ENCODE peak calls at places on chromosomes 1 and 21, in seven cellular contexts. Y, K, Q, F, H, U and S are unnamed samples.

GRCh38 chr1:71796044-71796443 is 486.3 kb downstream of the NEGR1 start:
- DNase-seq in Y (no peak), K (no peak), Q (no peak), F (no peak), H (no peak), U (no peak), S (peak)

GRCh38 chr21:44052071-44052829 is 40.1 kb downstream of the TRAPPC10 start:
- DNase-seq in Y (peak), K (no peak), Q (no peak), F (no peak), H (no peak), U (no peak), S (no peak)

GRCh38 chr1:59271861-59272260 is 25.0 kb upstream of the FGGY start:
- DNase-seq in Y (no peak), K (no peak), Q (no peak), F (no peak), H (no peak), U (no peak), S (no peak)

GRCh38 chr1:18868354-18868753 is 8.9 kb upstream of the TAS1R2 start:
- DNase-seq in Y (no peak), K (no peak), Q (no peak), F (no peak), H (no peak), U (no peak), S (no peak)

GRCh38 chr1:1040004-1040991 is 20.4 kb downstream of the AGRN start:
- DNase-seq in Y (peak), K (peak), Q (peak), F (peak), H (peak), U (no peak), S (peak)

GRCh38 chr1:178713270-178713669 is 11.8 kb upstream of the RALGPS2 start:
- DNase-seq in Y (no peak), K (no peak), Q (no peak), F (no peak), H (no peak), U (no peak), S (no peak)

GRCh38 chr1:46173361-46173856 is 1.5 kb upstream of the TSPAN1 start:
- DNase-seq in Y (peak), K (no peak), Q (no peak), F (no peak), H (peak), U (no peak), S (no peak)

GRCh38 chr1:17212487-17213121 is 7.7 kb downstream of the PADI1 start:
- DNase-seq in Y (peak), K (peak), Q (no peak), F (no peak), H (peak), U (no peak), S (no peak)

GRCh38 chr1:115275216-115275615 is 62.8 kb downstream of the NGF start:
- DNase-seq in Y (peak), K (peak), Q (no peak), F (no peak), H (peak), U (no peak), S (peak)

GRCh38 chr1:223230161-223230881 is 87.3 kb upstream of the TLR5 start:
- DNase-seq in Y (peak), K (no peak), Q (no peak), F (peak), H (peak), U (no peak), S (peak)

GRCh38 chr21:26920055-26920454 is 46.8 kb downstream of the ADAMTS5 start:
- DNase-seq in Y (peak), K (no peak), Q (no peak), F (no peak), H (peak), U (no peak), S (no peak)

GRCh38 chr1:25579241-25579946 is 36.0 kb downstream of the LDLRAP1 start:
- DNase-seq in Y (no peak), K (peak), Q (no peak), F (no peak), H (no peak), U (no peak), S (no peak)

GRCh38 chr1:42815938-42816599 is 853 bp upstream of the ERMAP start:
- DNase-seq in Y (peak), K (peak), Q (no peak), F (peak), H (peak), U (no peak), S (peak)

GRCh38 chr1:150061632-150062101 is 5.9 kb upstream of the VPS45 start:
- DNase-seq in Y (peak), K (no peak), Q (no peak), F (no peak), H (peak), U (no peak), S (peak)

GRCh38 chr1:67817319-67817718 is 15.9 kb downstream of the GNG12 start:
- DNase-seq in Y (no peak), K (no peak), Q (peak), F (no peak), H (no peak), U (no peak), S (no peak)

GRCh38 chr1:49364676-49365075 is 588.0 kb upstream of the BEND5 start:
- DNase-seq in Y (no peak), K (no peak), Q (no peak), F (no peak), H (no peak), U (no peak), S (peak)

GRCh38 chr1:105072850-105073249 is 1323.2 kb downstream of the AMY1C start:
- DNase-seq in Y (no peak), K (no peak), Q (no peak), F (peak), H (no peak), U (no peak), S (peak)

DNA sequence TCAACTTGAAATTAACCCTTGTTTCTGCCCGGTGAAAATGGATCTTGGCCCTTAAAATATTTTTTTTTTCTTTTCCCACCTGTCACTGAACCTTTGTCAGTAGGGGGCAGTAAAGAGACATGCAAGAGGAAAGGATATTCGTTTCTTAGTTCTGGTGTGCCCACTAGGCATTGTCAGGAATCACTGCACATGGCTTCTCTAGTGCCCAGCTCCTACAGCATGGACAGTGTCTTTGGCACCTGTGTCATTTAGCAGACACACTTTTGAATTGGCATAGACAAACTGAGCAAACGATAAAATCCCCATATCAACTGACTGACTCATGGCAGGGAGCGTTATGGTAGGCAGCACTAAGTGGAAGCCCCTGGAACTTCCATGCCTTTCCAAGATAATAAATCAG is 1048.1 kb downstream of the BRINP3 start:
- DNase-seq in Y (peak), K (peak), Q (no peak), F (peak), H (peak), U (peak), S (peak)
- TF ChIP-seq CTCF in Y (peak), K (peak), Q (peak), F (peak), H (peak), U (peak), S (peak)

GRCh38 chr1:27098447-27099153 is 56.3 kb downstream of the SLC9A1 start:
- DNase-seq in Y (no peak), K (no peak), Q (no peak), F (no peak), H (no peak), U (peak), S (no peak)
- H3K27ac ChIP-seq in Y (peak), K (no peak), Q (peak), F (no peak), H (peak), U (no peak), S (peak)

GRCh38 chr1:109621402-109622101 is 1.9 kb downstream of the AMPD2 start:
- DNase-seq in Y (no peak), K (no peak), Q (no peak), F (no peak), H (no peak), U (no peak), S (no peak)

GRCh38 chr1:109622103-109622892 is 2.7 kb downstream of the AMPD2 start:
- DNase-seq in Y (no peak), K (no peak), Q (no peak), F (no peak), H (no peak), U (no peak), S (no peak)

GRCh38 chr1:109620396-109620817 is 770 bp downstream of the AMPD2 start:
- DNase-seq in Y (peak), K (no peak), Q (peak), F (peak), H (peak), U (no peak), S (peak)

GRCh38 chr1:109619655-109620395 is at the start of gene AMPD2:
- DNase-seq in Y (peak), K (peak), Q (peak), F (peak), H (peak), U (peak), S (peak)

GRCh38 chr1:109620890-109621289 is 1.3 kb downstream of the AMPD2 start:
- DNase-seq in Y (peak), K (peak), Q (peak), F (peak), H (peak), U (peak), S (peak)
- H3K9ac ChIP-seq in Y (peak), K (peak), Q (peak), F (peak), H (peak), U (peak), S (peak)

GRCh38 chr1:221174598-221174997 is 295.4 kb downstream of the HLX start:
- DNase-seq in Y (no peak), K (no peak), Q (no peak), F (peak), H (no peak), U (no peak), S (no peak)
- TF ChIP-seq CTCF in Y (no peak), K (no peak), Q (no peak), F (peak), H (peak), U (peak), S (peak)

DNA sequence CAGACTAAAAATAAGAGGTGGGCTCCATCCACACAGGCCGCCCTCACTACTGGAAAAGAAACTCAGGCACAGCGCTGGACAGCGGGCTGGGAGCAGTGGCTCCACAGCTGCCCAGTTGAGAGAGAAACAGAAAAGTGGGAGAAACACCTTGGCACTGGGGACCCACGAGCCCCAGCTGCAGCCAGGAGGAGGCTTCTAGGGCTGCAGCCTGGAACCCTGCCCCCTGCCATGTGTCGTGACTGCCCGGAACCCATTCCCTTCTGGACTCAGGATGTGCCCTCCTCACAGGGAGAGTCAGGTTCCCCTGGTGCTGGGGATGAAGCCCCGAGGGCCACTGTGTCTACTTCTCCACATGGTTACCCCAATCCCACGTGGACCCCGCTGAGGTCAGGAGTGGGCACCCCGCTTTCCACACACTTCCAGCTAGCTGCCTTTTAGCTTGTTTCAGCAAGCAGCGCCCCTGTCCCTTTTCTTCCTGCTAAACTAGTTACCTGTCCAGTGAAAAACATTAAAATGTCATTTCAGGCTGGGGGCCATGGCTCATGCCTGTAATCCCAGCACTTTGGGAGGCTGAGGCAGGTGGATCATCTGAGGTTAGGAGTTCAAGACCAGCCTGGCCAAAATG is 35.9 kb downstream of the PARP1 start:
- DNase-seq in Y (no peak), K (no peak), Q (no peak), F (no peak), H (no peak), U (no peak), S (no peak)
- H3K27ac ChIP-seq in Y (no peak), K (no peak), Q (no peak), F (no peak), H (no peak), U (no peak), S (no peak)

DNA sequence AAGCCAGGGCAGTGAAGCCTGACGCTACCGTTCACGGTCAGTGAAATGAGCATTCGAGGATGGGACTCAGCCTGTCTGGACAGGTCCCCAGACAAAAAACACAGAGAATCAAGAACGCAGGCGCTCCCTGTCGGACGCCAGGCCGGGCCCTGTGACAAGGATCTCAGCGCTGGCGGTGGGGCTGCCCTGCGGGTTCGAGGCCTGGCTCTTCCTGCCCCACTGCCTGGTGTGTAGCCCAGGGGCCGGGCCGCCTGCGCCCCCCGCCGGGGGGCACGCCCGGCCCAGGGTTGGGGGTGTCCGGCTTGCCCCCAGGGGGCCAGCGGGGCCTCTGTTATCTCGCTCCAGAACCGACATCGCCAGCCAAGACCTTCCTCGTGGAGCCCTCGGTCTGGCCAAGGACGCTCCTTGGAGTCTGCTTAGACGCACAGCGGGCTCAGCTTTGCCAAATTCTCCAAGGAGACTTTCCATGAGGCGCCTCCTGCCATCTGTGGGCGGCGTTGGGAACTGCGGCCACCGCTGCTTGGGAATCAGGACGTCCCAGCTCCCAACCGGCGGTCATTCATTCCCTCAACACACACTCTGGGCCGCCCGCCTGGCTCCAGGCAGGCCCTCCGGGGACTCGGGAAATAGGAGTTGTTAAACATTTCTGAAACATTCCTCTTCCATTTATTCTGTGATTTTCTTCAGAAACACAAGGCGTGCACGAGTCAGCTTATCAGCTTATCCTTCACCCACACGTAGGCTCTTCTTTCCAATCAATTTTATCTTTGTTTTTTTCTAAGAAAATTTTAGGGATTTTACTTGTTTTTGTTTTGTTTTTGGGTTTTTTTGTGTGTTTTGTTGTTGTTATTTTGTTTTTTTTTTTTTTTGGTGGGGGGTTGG is 11.3 kb upstream of the RIPK4 start:
- DNase-seq in Y (peak), K (peak), Q (peak), F (peak), H (peak), U (peak), S (peak)
- H3K9ac ChIP-seq in Y (no peak), K (no peak), Q (no peak), F (no peak), H (peak), U (no peak), S (peak)

GRCh38 chr1:152998476-152998875 is 3.1 kb upstream of the SPRR3 start:
- DNase-seq in Y (no peak), K (no peak), Q (no peak), F (no peak), H (no peak), U (no peak), S (no peak)

GRCh38 chr1:152999818-153000217 is 1.7 kb upstream of the SPRR3 start:
- DNase-seq in Y (no peak), K (no peak), Q (no peak), F (no peak), H (no peak), U (no peak), S (no peak)

GRCh38 chr1:152997911-152998310 is 3.6 kb upstream of the SPRR3 start:
- DNase-seq in Y (no peak), K (no peak), Q (no peak), F (no peak), H (no peak), U (no peak), S (no peak)

GRCh38 chr1:152995838-152996237 is 5.7 kb upstream of the SPRR3 start:
- DNase-seq in Y (no peak), K (no peak), Q (no peak), F (no peak), H (no peak), U (no peak), S (no peak)

GRCh38 chr1:152996633-152997385 is 4.7 kb upstream of the SPRR3 start:
- DNase-seq in Y (no peak), K (no peak), Q (no peak), F (no peak), H (no peak), U (no peak), S (no peak)
- TF ChIP-seq CTCF in Y (no peak), K (no peak), Q (no peak), F (no peak), H (no peak), U (no peak), S (no peak)

GRCh38 chr1:198166900-198167299 is 10.1 kb downstream of the NEK7 start:
- DNase-seq in Y (no peak), K (no peak), Q (no peak), F (no peak), H (no peak), U (no peak), S (no peak)

GRCh38 chr1:198169704-198170103 is 12.9 kb downstream of the NEK7 start:
- DNase-seq in Y (no peak), K (peak), Q (no peak), F (no peak), H (no peak), U (no peak), S (no peak)

GRCh38 chr1:198165927-198166647 is 9.3 kb downstream of the NEK7 start:
- DNase-seq in Y (no peak), K (no peak), Q (no peak), F (no peak), H (no peak), U (no peak), S (no peak)

GRCh38 chr1:198168180-198168579 is 11.4 kb downstream of the NEK7 start:
- DNase-seq in Y (peak), K (no peak), Q (no peak), F (no peak), H (peak), U (no peak), S (no peak)

GRCh38 chr1:198167436-198167934 is 10.7 kb downstream of the NEK7 start:
- DNase-seq in Y (peak), K (peak), Q (no peak), F (no peak), H (no peak), U (no peak), S (peak)
- H3K27ac ChIP-seq in Y (no peak), K (no peak), Q (no peak), F (no peak), H (no peak), U (no peak), S (no peak)

DNA sequence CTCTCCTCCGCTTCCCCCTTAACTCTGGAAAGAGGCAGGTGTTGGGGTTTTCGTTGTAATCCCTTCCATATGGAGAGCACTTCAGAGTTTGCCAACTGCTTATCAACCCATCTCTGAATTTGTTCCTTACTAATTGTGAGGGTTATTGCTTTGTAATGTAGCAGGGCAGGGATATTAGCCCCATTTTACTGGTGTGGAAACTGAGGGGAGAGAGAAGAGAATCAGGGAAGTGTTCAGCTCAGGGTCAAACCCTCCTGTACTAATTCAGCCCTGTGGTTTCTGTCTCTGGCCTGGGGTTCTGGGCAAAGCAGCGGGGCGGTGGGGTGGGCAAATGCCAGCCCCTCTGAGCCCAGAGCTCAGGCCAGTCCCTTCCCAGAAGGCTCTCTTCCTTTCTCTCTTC is 3.1 kb downstream of the CITED4 start:
- DNase-seq in Y (no peak), K (no peak), Q (no peak), F (no peak), H (no peak), U (no peak), S (no peak)
- H3K9ac ChIP-seq in Y (no peak), K (no peak), Q (no peak), F (no peak), H (no peak), U (no peak), S (no peak)

DNA sequence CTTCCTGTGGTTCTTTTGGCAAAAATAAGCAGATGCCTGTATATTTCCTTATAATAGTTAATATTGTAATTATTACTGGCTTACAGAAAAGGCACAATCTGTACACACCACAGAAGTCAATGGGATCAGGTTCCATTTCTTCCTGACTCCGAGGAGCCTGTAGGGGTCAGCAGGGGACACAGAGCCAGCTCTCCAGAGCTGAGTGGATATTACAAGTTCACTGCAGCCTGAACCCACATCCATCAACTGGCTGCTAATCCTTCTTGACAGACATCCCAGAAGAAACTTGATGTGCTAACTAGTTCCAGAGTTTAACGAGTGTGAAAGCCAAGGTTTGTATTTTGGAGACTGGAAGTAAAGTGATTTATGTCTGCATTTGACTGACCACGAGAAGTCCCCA is 203.8 kb downstream of the LMX1A start:
- DNase-seq in Y (no peak), K (no peak), Q (no peak), F (peak), H (no peak), U (peak), S (peak)
- TF ChIP-seq CTCF in Y (no peak), K (no peak), Q (no peak), F (peak), H (no peak), U (peak), S (peak)